ENCODE peak calls at places on chromosomes 5 and 9, in nine cellular contexts. One of them, this sample, is unnamed.
A peak's percentile ranks its signal among the peaks of the same experiment; 100 is the strongest.

GRCh38 chr9:114525505-114525904 is 20.2 kb upstream of the WHRN start:
- DNase-seq in HEK293T: no peak
- DNase-seq in fibroblast of the conjunctiva: no peak
- DNase-seq in uterus: no peak
- DNase-seq in right cardiac atrium: no peak
- DNase-seq in ovary: no peak
- DNase-seq in AML-193: no peak
- DNase-seq in astrocyte of the spinal cord: peak; percentile 64
- DNase-seq in RCC 7860: peak; percentile 77
- DNase-seq in this sample: no peak

GRCh38 chr5:57124014-57124413 is 49.8 kb upstream of the GPBP1 start:
- DNase-seq in right cardiac atrium: no peak
- DNase-seq in AML-193: no peak
- DNase-seq in RCC 7860: no peak
- DNase-seq in astrocyte of the spinal cord: no peak
- DNase-seq in HEK293T: no peak
- DNase-seq in uterus: no peak
- DNase-seq in fibroblast of the conjunctiva: no peak
- DNase-seq in ovary: no peak
- DNase-seq in this sample: no peak

GRCh38 chr5:58457040-58457439 is 2.8 kb downstream of the PLK2 start:
- DNase-seq in astrocyte of the spinal cord: peak; percentile 23
- DNase-seq in uterus: no peak
- DNase-seq in RCC 7860: peak; percentile 10
- DNase-seq in fibroblast of the conjunctiva: no peak
- DNase-seq in HEK293T: no peak
- DNase-seq in AML-193: no peak
- DNase-seq in ovary: no peak
- DNase-seq in right cardiac atrium: no peak
- DNase-seq in this sample: no peak

GRCh38 chr5:1460054-1460682 is 14.9 kb upstream of the SLC6A3 start:
- DNase-seq in astrocyte of the spinal cord: no peak
- DNase-seq in fibroblast of the conjunctiva: no peak
- DNase-seq in ovary: no peak
- DNase-seq in uterus: no peak
- DNase-seq in right cardiac atrium: no peak
- DNase-seq in HEK293T: no peak
- DNase-seq in AML-193: no peak
- DNase-seq in RCC 7860: no peak
- DNase-seq in this sample: no peak

GRCh38 chr5:1182360-1182632 is 19.1 kb upstream of the SLC6A19 start:
- DNase-seq in RCC 7860: no peak
- DNase-seq in right cardiac atrium: no peak
- DNase-seq in HEK293T: no peak
- DNase-seq in astrocyte of the spinal cord: no peak
- DNase-seq in uterus: no peak
- DNase-seq in AML-193: no peak
- DNase-seq in ovary: no peak
- DNase-seq in fibroblast of the conjunctiva: no peak
- DNase-seq in this sample: no peak

GRCh38 chr5:113062869-113063508 is 86.4 kb downstream of the DCP2 start:
- DNase-seq in right cardiac atrium: no peak
- DNase-seq in RCC 7860: no peak
- DNase-seq in uterus: no peak
- DNase-seq in HEK293T: no peak
- DNase-seq in astrocyte of the spinal cord: no peak
- DNase-seq in fibroblast of the conjunctiva: no peak
- DNase-seq in ovary: no peak
- DNase-seq in AML-193: no peak
- DNase-seq in this sample: no peak

GRCh38 chr5:160339406-160340140 is 27.2 kb upstream of the CCNJL start:
- DNase-seq in RCC 7860: no peak
- DNase-seq in ovary: no peak
- DNase-seq in HEK293T: no peak
- DNase-seq in astrocyte of the spinal cord: no peak
- DNase-seq in fibroblast of the conjunctiva: no peak
- DNase-seq in uterus: no peak
- DNase-seq in right cardiac atrium: no peak
- DNase-seq in AML-193: no peak
- DNase-seq in this sample: no peak

GRCh38 chr9:8855046-8855445 is 1055.5 kb upstream of the DMAC1 start:
- DNase-seq in AML-193: no peak
- DNase-seq in HEK293T: no peak
- DNase-seq in uterus: no peak
- DNase-seq in ovary: no peak
- DNase-seq in fibroblast of the conjunctiva: peak; percentile 45
- DNase-seq in astrocyte of the spinal cord: peak; percentile 54
- DNase-seq in right cardiac atrium: no peak
- DNase-seq in RCC 7860: peak; percentile 51
- DNase-seq in this sample: no peak

GRCh38 chr9:85723220-85723619 is 18.5 kb downstream of the AGTPBP1 start:
- DNase-seq in astrocyte of the spinal cord: peak; percentile 45
- DNase-seq in fibroblast of the conjunctiva: no peak
- DNase-seq in right cardiac atrium: no peak
- DNase-seq in HEK293T: no peak
- DNase-seq in AML-193: no peak
- DNase-seq in uterus: no peak
- DNase-seq in ovary: no peak
- DNase-seq in RCC 7860: no peak
- DNase-seq in this sample: peak; percentile 23

GRCh38 chr9:94586814-94587213 is 6.8 kb downstream of the FBP2 start:
- DNase-seq in AML-193: no peak
- DNase-seq in uterus: no peak
- DNase-seq in astrocyte of the spinal cord: peak; percentile 15
- DNase-seq in RCC 7860: no peak
- DNase-seq in right cardiac atrium: no peak
- DNase-seq in HEK293T: no peak
- DNase-seq in ovary: no peak
- DNase-seq in fibroblast of the conjunctiva: no peak
- DNase-seq in this sample: no peak

GRCh38 chr5:39224196-39224754 is 4.9 kb upstream of the FYB1 start:
- DNase-seq in uterus: no peak
- DNase-seq in astrocyte of the spinal cord: no peak
- DNase-seq in RCC 7860: no peak
- DNase-seq in HEK293T: no peak
- DNase-seq in ovary: no peak
- DNase-seq in AML-193: peak; percentile 73
- DNase-seq in right cardiac atrium: peak; percentile 47
- DNase-seq in fibroblast of the conjunctiva: peak; percentile 31
- DNase-seq in this sample: no peak

GRCh38 chr9:26870292-26870691 is 22.3 kb downstream of the CAAP1 start:
- DNase-seq in fibroblast of the conjunctiva: no peak
- DNase-seq in uterus: no peak
- DNase-seq in astrocyte of the spinal cord: peak; percentile 33
- DNase-seq in ovary: no peak
- DNase-seq in HEK293T: no peak
- DNase-seq in right cardiac atrium: no peak
- DNase-seq in RCC 7860: peak; percentile 40
- DNase-seq in AML-193: no peak
- DNase-seq in this sample: no peak

GRCh38 chr5:132176987-132177386 is 50.7 kb downstream of the P4HA2 start:
- DNase-seq in fibroblast of the conjunctiva: no peak
- DNase-seq in AML-193: peak; percentile 89
- DNase-seq in RCC 7860: no peak
- DNase-seq in HEK293T: no peak
- DNase-seq in ovary: no peak
- DNase-seq in uterus: no peak
- DNase-seq in astrocyte of the spinal cord: peak; percentile 14
- DNase-seq in right cardiac atrium: no peak
- DNase-seq in this sample: no peak

GRCh38 chr9:33161589-33162132 is 5.5 kb downstream of the B4GALT1 start:
- DNase-seq in right cardiac atrium: no peak
- DNase-seq in astrocyte of the spinal cord: no peak
- DNase-seq in fibroblast of the conjunctiva: no peak
- DNase-seq in AML-193: no peak
- DNase-seq in HEK293T: no peak
- DNase-seq in ovary: no peak
- DNase-seq in RCC 7860: no peak
- DNase-seq in uterus: no peak
- DNase-seq in this sample: no peak

GRCh38 chr5:98314262-98314661 is 459.2 kb upstream of the RGMB start:
- DNase-seq in astrocyte of the spinal cord: peak; percentile 81
- DNase-seq in uterus: no peak
- DNase-seq in RCC 7860: peak; percentile 93
- DNase-seq in ovary: no peak
- DNase-seq in HEK293T: no peak
- DNase-seq in fibroblast of the conjunctiva: peak; percentile 59
- DNase-seq in AML-193: no peak
- DNase-seq in right cardiac atrium: no peak
- DNase-seq in this sample: no peak

GRCh38 chr5:10854526-10855277 is 93.7 kb upstream of the DAP start:
- DNase-seq in RCC 7860: peak; percentile 80
- DNase-seq in HEK293T: no peak
- DNase-seq in ovary: no peak
- DNase-seq in uterus: no peak
- DNase-seq in astrocyte of the spinal cord: no peak
- DNase-seq in AML-193: peak; percentile 80
- DNase-seq in right cardiac atrium: no peak
- DNase-seq in fibroblast of the conjunctiva: no peak
- DNase-seq in this sample: no peak